ENCODE peak calls at places on chromosome 7, in ten cellular contexts. U is HepG2; E is CD4-positive, CD25-positive, alpha-beta regulatory T cell; A is left ventricle myocardium inferior; N is PC-3; R is stomach; G is SJSA1; D is upper lobe of right lung; B is GM23248; Q is IMR-90. T is an unnamed sample.
A peak's percentile ranks its signal among the peaks of the same experiment; 100 is the strongest.

GRCh38 chr7:36658603-36659516 is 65.4 kb downstream of the AOAH start:
- DNase-seq in B (peak; percentile 96), A (no peak), N (peak; percentile 91), U (peak; percentile 34), E (no peak), Q (peak; percentile 94), D (no peak), R (no peak), G (peak; percentile 88), T (no peak)

GRCh38 chr7:24659505-24659904 is 86.3 kb downstream of the PALS2 start:
- DNase-seq in Q (no peak), N (no peak), R (no peak), E (no peak), B (no peak), A (no peak), D (no peak), G (no peak), U (no peak), T (no peak)

GRCh38 chr7:158395349-158395748 is 192.3 kb downstream of the PTPRN2 start:
- DNase-seq in Q (no peak), A (no peak), D (peak; percentile 39), B (no peak), G (no peak), R (no peak), E (no peak), U (no peak), N (no peak), T (no peak)

GRCh38 chr7:12759112-12759511 is 71.7 kb downstream of the ARL4A start:
- DNase-seq in G (no peak), B (peak; percentile 30), E (no peak), D (no peak), N (no peak), U (no peak), Q (no peak), R (no peak), A (no peak), T (no peak)

GRCh38 chr7:105958037-105958436 is 5.0 kb upstream of the CDHR3 start:
- DNase-seq in Q (no peak), D (no peak), E (no peak), B (no peak), U (no peak), G (no peak), N (no peak), A (no peak), R (no peak), T (no peak)

GRCh38 chr7:121832347-121832746 is 40.6 kb upstream of the PTPRZ1 start:
- DNase-seq in D (no peak), B (no peak), G (no peak), U (no peak), R (peak; percentile 44), A (no peak), E (no peak), N (no peak), Q (no peak), T (no peak)

GRCh38 chr7:26485421-26486019 is 193.9 kb downstream of the SNX10 start:
- DNase-seq in E (no peak), D (no peak), G (no peak), B (no peak), R (no peak), Q (no peak), U (no peak), A (no peak), N (peak; percentile 38), T (no peak)

GRCh38 chr7:158595068-158595467 is 7.4 kb upstream of the PTPRN2 start:
- DNase-seq in U (no peak), Q (peak; percentile 59), G (no peak), R (no peak), B (peak; percentile 13), D (no peak), N (no peak), E (no peak), A (no peak), T (no peak)

GRCh38 chr7:155579565-155579964 is 33.2 kb upstream of the CNPY1 start:
- DNase-seq in R (no peak), B (no peak), A (peak; percentile 4), G (no peak), E (no peak), U (no peak), D (peak; percentile 47), N (no peak), Q (no peak), T (peak; percentile 18)

GRCh38 chr7:142587578-142588191 is 161.6 kb upstream of the PRSS1 start:
- DNase-seq in E (peak; percentile 73), A (no peak), D (no peak), B (peak; percentile 92), N (peak; percentile 82), G (no peak), Q (peak; percentile 81), R (no peak), U (peak; percentile 60), T (no peak)

GRCh38 chr7:114953724-114954123 is 31.8 kb downstream of the MDFIC start:
- DNase-seq in G (no peak), Q (no peak), N (peak; percentile 27), U (no peak), D (no peak), R (no peak), E (no peak), B (no peak), A (no peak), T (no peak)

GRCh38 chr7:114956702-114957101 is 34.8 kb downstream of the MDFIC start:
- DNase-seq in Q (no peak), D (no peak), R (no peak), U (no peak), B (no peak), A (no peak), E (no peak), G (no peak), N (no peak), T (no peak)

GRCh38 chr7:114952296-114952695 is 30.4 kb downstream of the MDFIC start:
- DNase-seq in A (no peak), D (no peak), N (no peak), Q (no peak), R (no peak), U (no peak), E (no peak), G (no peak), B (no peak), T (no peak)

GRCh38 chr7:114959931-114960330 is 38.0 kb downstream of the MDFIC start:
- DNase-seq in E (no peak), A (no peak), G (no peak), B (no peak), D (no peak), N (no peak), R (no peak), Q (peak; percentile 52), U (no peak), T (no peak)

GRCh38 chr7:114957434-114957833 is 35.5 kb downstream of the MDFIC start:
- DNase-seq in Q (no peak), B (no peak), E (no peak), A (no peak), G (no peak), U (no peak), D (no peak), R (no peak), N (no peak), T (no peak)
- H3K36me3 ChIP-seq in Q (peaks cover 4% of the 10 kb centered on the region), B (no peaks in the 10 kb centered on the region), E (peaks cover 7% of the 10 kb centered on the region), A (no peaks in the 10 kb centered on the region), G (peaks cover 11% of the 10 kb centered on the region), U (no peaks in the 10 kb centered on the region), D (no peaks in the 10 kb centered on the region), R (no peaks in the 10 kb centered on the region), N (no peaks in the 10 kb centered on the region), T (no peaks in the 10 kb centered on the region)

GRCh38 chr7:108340856-108341411 is 115.3 kb downstream of the NRCAM start:
- DNase-seq in N (peak; percentile 35), U (peak; percentile 69), A (no peak), B (no peak), R (peak; percentile 58), G (no peak), E (no peak), D (no peak), Q (no peak), T (no peak)

GRCh38 chr7:108331971-108332370 is 124.3 kb downstream of the NRCAM start:
- DNase-seq in N (no peak), E (no peak), D (no peak), G (no peak), Q (no peak), B (no peak), U (no peak), A (no peak), R (no peak), T (no peak)

GRCh38 chr7:108330237-108330636 is 126.0 kb downstream of the NRCAM start:
- DNase-seq in N (no peak), E (no peak), G (no peak), U (no peak), D (no peak), Q (no peak), R (no peak), B (no peak), A (no peak), T (no peak)

GRCh38 chr7:108329514-108329913 is 126.7 kb downstream of the NRCAM start:
- DNase-seq in Q (no peak), A (no peak), D (no peak), N (no peak), R (no peak), B (no peak), G (no peak), E (no peak), U (no peak), T (no peak)

GRCh38 chr7:108335264-108335918 is 120.8 kb downstream of the NRCAM start:
- DNase-seq in D (no peak), U (no peak), B (peak; percentile 16), E (no peak), R (no peak), N (no peak), G (no peak), Q (no peak), A (no peak), T (no peak)
- H3K4me1 ChIP-seq in D (no peaks in the 10 kb centered on the region), U (peaks cover 2% of the 10 kb centered on the region), B (no peaks in the 10 kb centered on the region), E (no peaks in the 10 kb centered on the region), R (peaks cover 8% of the 10 kb centered on the region), N (no peaks in the 10 kb centered on the region), G (no peaks in the 10 kb centered on the region), Q (no peaks in the 10 kb centered on the region), A (no peaks in the 10 kb centered on the region), T (no peaks in the 10 kb centered on the region)

GRCh38 chr7:113922049-113922448 is 3.2 kb upstream of the PPP1R3A start:
- DNase-seq in E (no peak), B (no peak), D (no peak), N (no peak), A (no peak), R (no peak), G (no peak), Q (no peak), U (no peak), T (no peak)
- H3K36me3 ChIP-seq in E (no peaks in the 10 kb centered on the region), B (no peaks in the 10 kb centered on the region), D (no peaks in the 10 kb centered on the region), N (no peaks in the 10 kb centered on the region), A (no peaks in the 10 kb centered on the region), R (no peaks in the 10 kb centered on the region), G (no peaks in the 10 kb centered on the region), Q (no peaks in the 10 kb centered on the region), U (no peaks in the 10 kb centered on the region), T (no peaks in the 10 kb centered on the region)

DNA sequence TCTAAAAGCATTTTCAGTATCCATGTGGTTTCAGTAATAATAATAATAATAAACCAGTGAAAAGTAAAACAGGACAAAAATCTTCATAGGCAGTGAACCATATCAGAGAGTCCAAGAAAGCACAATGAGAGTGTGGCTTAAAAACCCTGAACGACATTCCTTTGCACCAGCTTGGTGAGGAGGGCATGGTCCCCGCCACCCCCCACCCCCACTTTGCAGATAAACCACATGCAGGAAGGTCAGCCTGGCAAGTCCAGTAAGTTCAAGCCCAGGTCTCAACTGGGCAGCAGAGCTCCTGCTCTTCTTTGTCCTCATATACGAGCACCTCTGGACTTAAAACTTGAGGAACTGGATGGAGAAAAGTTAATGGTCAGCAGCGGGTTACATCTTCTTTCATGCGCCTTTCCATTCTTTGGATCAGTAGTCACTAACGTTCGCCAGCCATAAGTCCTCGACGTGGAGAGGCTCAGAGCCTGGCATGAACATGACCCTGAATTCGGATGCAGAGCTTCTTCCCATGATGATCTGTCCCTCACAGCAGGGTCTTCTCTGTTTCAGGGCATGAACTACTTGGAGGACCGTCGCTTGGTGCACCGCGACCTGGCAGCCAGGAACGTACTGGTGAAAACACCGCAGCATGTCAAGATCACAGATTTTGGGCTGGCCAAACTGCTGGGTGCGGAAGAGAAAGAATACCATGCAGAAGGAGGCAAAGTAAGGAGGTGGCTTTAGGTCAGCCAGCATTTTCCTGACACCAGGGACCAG is 172.5 kb downstream of the EGFR start:
- DNase-seq in R (no peak), U (no peak), A (no peak), B (no peak), D (peak; percentile 58), N (no peak), Q (no peak), G (peak; percentile 23), E (no peak), T (no peak)
- H3K4me1 ChIP-seq in R (peaks cover 11% of the 10 kb centered on the region), U (peaks cover 57% of the 10 kb centered on the region), A (peaks cover 51% of the 10 kb centered on the region), B (peaks cover 23% of the 10 kb centered on the region), D (no peaks in the 10 kb centered on the region), N (peaks cover 25% of the 10 kb centered on the region), Q (peaks cover 42% of the 10 kb centered on the region), G (peaks cover 40% of the 10 kb centered on the region), E (no peaks in the 10 kb centered on the region), T (no peaks in the 10 kb centered on the region)

T was measured in right lobe of liver.